ENCODE peak calls at places on chromosomes 11 and 22, in eight cellular contexts. L, W, X, Q, N, S, H and G are unnamed samples. For H3K4me1, the result is how much of the 10 kb centered on the place peaks cover.

GRCh38 chr11:58900479-58901420 is 38.5 kb upstream of the GLYATL1 start:
- DNase-seq in N (peak), Q (no peak), W (peak), X (peak), H (peak), S (peak), L (peak), G (peak)

GRCh38 chr11:71250512-71251158 is 1.7 kb downstream of the SHANK2 start:
- DNase-seq in L (no peak), N (no peak), S (no peak), Q (no peak), H (no peak), X (no peak), W (peak), G (no peak)

GRCh38 chr22:26835929-26836528 is 178.6 kb downstream of the MIAT start:
- DNase-seq in S (peak), N (no peak), H (peak), Q (peak), L (peak), W (peak), X (no peak), G (peak)

GRCh38 chr11:79366218-79366617 is 74.6 kb downstream of the TENM4 start:
- DNase-seq in L (no peak), X (no peak), N (no peak), H (no peak), W (no peak), S (peak), Q (no peak), G (no peak)

GRCh38 chr11:104198576-104198975 is 34.6 kb upstream of the PDGFD start:
- DNase-seq in X (no peak), Q (no peak), L (no peak), H (peak), W (no peak), N (no peak), S (no peak), G (no peak)

GRCh38 chr11:2561283-2562180 is 116.7 kb downstream of the KCNQ1 start:
- DNase-seq in W (peak), H (no peak), N (no peak), L (no peak), S (no peak), X (peak), Q (no peak), G (no peak)

GRCh38 chr22:27668828-27669797 is 132.4 kb downstream of the MN1 start:
- DNase-seq in X (no peak), H (peak), L (peak), S (no peak), N (peak), W (peak), Q (no peak), G (peak)

GRCh38 chr22:30863161-30863833 is 105.3 kb downstream of the MORC2 start:
- DNase-seq in L (no peak), H (no peak), Q (no peak), S (no peak), W (peak), X (no peak), N (no peak), G (peak)

GRCh38 chr22:29830585-29830984 is 7.5 kb downstream of the ASCC2 start:
- DNase-seq in X (no peak), H (no peak), S (no peak), W (no peak), N (peak), Q (no peak), L (no peak), G (no peak)

GRCh38 chr22:36443198-36443770 is 38.2 kb downstream of the TXN2 start:
- DNase-seq in W (no peak), H (peak), N (no peak), Q (no peak), X (no peak), L (no peak), S (no peak), G (no peak)

GRCh38 chr11:75656044-75656726 is 12.7 kb downstream of the MAP6 start:
- DNase-seq in X (no peak), H (no peak), S (no peak), N (no peak), W (no peak), Q (no peak), L (no peak), G (no peak)

GRCh38 chr11:96054870-96055705 is 131.2 kb upstream of the MTMR2 start:
- DNase-seq in W (no peak), S (peak), X (no peak), L (no peak), N (no peak), H (peak), Q (no peak), G (peak)

GRCh38 chr11:95584589-95584988 is 205.0 kb downstream of the FAM76B start:
- DNase-seq in W (no peak), S (no peak), X (no peak), N (no peak), L (no peak), Q (no peak), H (no peak), G (no peak)

GRCh38 chr11:47848636-47849155 is 546 bp upstream of the NUP160 start:
- DNase-seq in S (no peak), N (no peak), Q (no peak), L (no peak), H (no peak), X (no peak), W (no peak), G (no peak)

GRCh38 chr11:67436459-67437081 is 912 bp downstream of the PTPRCAP start:
- DNase-seq in S (no peak), W (peak), Q (peak), X (no peak), L (no peak), H (peak), N (no peak), G (peak)

GRCh38 chr11:11978792-11979486 is 29.5 kb downstream of the DKK3 start:
- DNase-seq in L (no peak), Q (no peak), H (peak), X (peak), W (peak), N (peak), S (no peak), G (no peak)

GRCh38 chr11:83612891-83613766 is 327.0 kb upstream of the CCDC90B start:
- DNase-seq in S (no peak), N (no peak), W (no peak), H (no peak), Q (no peak), L (no peak), X (no peak), G (no peak)

GRCh38 chr11:28146123-28146751 is 38.0 kb downstream of the METTL15 start:
- DNase-seq in Q (no peak), S (peak), N (no peak), X (no peak), W (no peak), L (no peak), H (peak), G (no peak)

GRCh38 chr22:35556666-35557065 is 16.0 kb downstream of the RASD2 start:
- DNase-seq in H (no peak), L (no peak), X (no peak), S (no peak), W (no peak), Q (no peak), N (no peak), G (no peak)

GRCh38 chr11:26929806-26930517 is 64.0 kb upstream of the FIBIN start:
- DNase-seq in W (no peak), S (no peak), X (no peak), N (no peak), Q (no peak), L (no peak), H (no peak), G (no peak)

GRCh38 chr22:24429411-24430365 is 2.3 kb downstream of the ADORA2A start:
- DNase-seq in S (peak), Q (peak), W (peak), H (no peak), L (no peak), N (peak), X (no peak), G (peak)

GRCh38 chr22:37803195-37803635 is 4.5 kb upstream of the GCAT start:
- DNase-seq in L (no peak), Q (no peak), S (no peak), N (no peak), X (no peak), H (no peak), W (no peak), G (peak)

GRCh38 chr11:113667801-113668200 is 38.3 kb downstream of the TMPRSS5 start:
- DNase-seq in S (no peak), Q (no peak), L (no peak), H (no peak), X (no peak), W (no peak), N (no peak), G (no peak)

GRCh38 chr11:66192181-66192888 is 76.1 kb upstream of the RAB1B start:
- DNase-seq in Q (no peak), N (no peak), S (no peak), W (no peak), H (no peak), X (no peak), L (no peak), G (peak)

GRCh38 chr11:71446942-71447688 is 1.1 kb downstream of the DHCR7 start:
- DNase-seq in W (peak), X (no peak), Q (no peak), H (peak), S (peak), L (no peak), N (no peak), G (peak)

GRCh38 chr11:129451524-129451923 is 75.9 kb downstream of the BARX2 start:
- DNase-seq in Q (no peak), N (no peak), L (no peak), S (peak), W (no peak), H (no peak), X (no peak), G (no peak)

GRCh38 chr22:20590477-20591294 is 83.3 kb downstream of the MED15 start:
- DNase-seq in X (no peak), H (no peak), W (no peak), N (no peak), Q (no peak), S (no peak), L (no peak), G (no peak)

GRCh38 chr11:126791446-126791845 is 209.1 kb downstream of the KIRREL3 start:
- DNase-seq in X (no peak), L (no peak), Q (no peak), H (no peak), W (no peak), N (no peak), S (no peak), G (no peak)

DNA sequence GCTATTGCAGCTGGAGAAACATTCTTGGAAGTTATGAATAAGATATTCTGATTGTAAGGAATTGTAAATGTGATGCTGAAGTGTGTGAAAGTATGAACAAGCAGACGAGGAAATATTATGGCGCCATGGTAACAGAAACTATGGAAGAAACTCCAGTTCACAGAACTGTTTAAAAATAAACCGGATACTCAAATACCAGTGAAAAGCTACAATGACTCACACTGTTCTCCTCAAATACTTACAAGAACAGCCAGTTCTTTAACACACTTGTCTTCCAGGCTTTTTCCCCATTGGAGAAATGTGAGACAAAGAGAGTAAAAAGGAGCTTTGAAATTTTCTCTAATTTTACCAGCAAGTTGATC is 76.7 kb upstream of the ARFGAP3 start:
- DNase-seq in Q (no peak), S (peak), X (no peak), N (no peak), W (no peak), H (peak), L (no peak), G (no peak)
- H3K4me1 ChIP-seq in Q (under half), S (half or more), X (under half), N (half or more), W (under half), H (under half), L (half or more), G (under half)

GRCh38 chr11:69003866-69004311 is 9.2 kb downstream of the MRGPRF start:
- DNase-seq in Q (no peak), S (no peak), L (no peak), H (no peak), W (peak), N (no peak), X (peak), G (no peak)

GRCh38 chr11:69003301-69003865 is 9.7 kb downstream of the MRGPRF start:
- DNase-seq in Q (no peak), N (no peak), S (no peak), W (peak), X (peak), L (peak), H (no peak), G (no peak)

GRCh38 chr11:69001301-69002081 is 11.6 kb downstream of the MRGPRF start:
- DNase-seq in H (no peak), Q (no peak), X (peak), L (no peak), S (no peak), N (no peak), W (peak), G (no peak)

GRCh38 chr11:69002101-69002742 is 10.8 kb downstream of the MRGPRF start:
- DNase-seq in S (no peak), W (peak), Q (no peak), L (peak), H (peak), X (peak), N (no peak), G (no peak)

DNA sequence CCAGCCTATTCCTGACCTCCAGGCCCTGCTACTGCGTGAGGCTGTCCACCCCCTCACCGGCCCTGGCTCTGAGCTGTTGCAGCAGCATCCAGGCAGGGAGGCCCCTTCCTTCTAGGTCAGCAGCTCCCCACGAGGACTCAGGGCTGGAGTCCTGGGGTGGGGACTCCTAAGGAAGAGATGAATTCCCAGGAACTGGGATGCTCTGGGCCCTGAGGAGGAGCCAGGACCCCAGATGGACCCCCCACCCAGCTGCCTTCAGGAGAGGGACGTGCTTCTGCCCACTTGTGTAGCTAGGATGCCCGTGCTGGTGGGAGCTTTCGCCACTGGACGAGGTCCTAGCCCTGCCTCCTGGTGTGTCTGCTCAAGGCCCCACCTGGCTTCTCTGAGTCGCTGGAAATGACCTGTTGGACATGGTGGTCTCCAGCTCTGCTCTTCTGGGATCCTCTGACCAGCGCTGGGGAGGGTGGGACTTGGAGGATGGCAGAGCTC is 10.3 kb downstream of the MRGPRF start:
- DNase-seq in S (no peak), X (peak), Q (no peak), N (no peak), H (no peak), L (peak), W (peak), G (no peak)
- H3K27ac ChIP-seq in S (no peak), X (peak), Q (no peak), N (no peak), H (no peak), L (no peak), W (no peak), G (no peak)

GRCh38 chr22:49140921-49141680 is 686.6 kb downstream of the BRD1 start:
- DNase-seq in N (no peak), X (no peak), Q (no peak), L (no peak), W (no peak), H (no peak), S (no peak), G (no peak)
- H3K4me3 ChIP-seq in N (no peak), X (no peak), Q (no peak), L (no peak), W (no peak), H (no peak), S (no peak), G (no peak)

DNA sequence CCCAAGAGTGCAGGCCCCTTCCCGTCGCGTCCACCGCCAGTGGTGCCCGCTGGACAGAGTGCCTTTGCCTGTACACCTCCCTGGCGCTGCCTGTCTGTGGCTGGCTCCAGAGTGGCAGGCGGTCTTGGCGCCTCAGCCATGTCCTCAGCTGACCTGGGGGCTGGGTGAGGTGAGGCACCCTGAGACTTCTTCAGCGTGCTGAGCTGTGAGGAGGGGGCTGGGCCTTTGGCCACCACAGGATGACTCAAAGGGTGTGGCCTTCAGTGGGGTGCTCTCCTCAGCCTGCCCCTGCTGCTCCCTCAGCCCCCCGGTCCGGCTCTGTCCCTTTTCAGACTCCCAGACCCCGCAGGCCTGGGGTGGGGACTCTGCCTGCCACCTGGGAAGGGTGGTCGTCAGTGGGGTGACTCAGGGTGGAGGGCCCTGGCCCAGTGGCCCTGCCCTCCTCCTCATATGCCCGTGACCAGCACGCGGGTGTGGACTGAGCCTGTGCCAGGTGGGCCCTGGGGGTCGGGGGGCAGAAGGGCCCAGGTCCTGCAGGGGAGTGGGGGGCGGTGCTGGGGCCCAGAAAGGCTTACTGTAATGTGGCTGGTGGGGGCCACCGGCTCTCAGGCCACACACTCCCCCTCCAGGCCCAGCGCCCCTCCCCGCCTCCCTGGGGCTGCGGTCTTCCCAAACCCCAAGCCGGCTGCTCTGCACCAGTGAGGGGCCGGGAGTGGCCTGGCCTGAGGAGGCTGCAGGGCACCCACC is 15.9 kb downstream of the CRELD2 start:
- DNase-seq in X (peak), L (peak), S (no peak), N (peak), W (peak), Q (no peak), H (peak), G (no peak)
- H3K4me1 ChIP-seq in X (under half), L (under half), S (under half), N (half or more), W (half or more), Q (under half), H (under half), G (under half)